ENCODE peak calls at places on chromosomes 4 and X, in ten cellular contexts. M, D, O, A, Y, G, V, T, W and B are unnamed samples.

GRCh38 chr4:148780426-148781005 is 338.3 kb upstream of the NR3C2 start:
- DNase-seq in V (no peak), Y (no peak), A (no peak), D (no peak), G (no peak), M (no peak), W (no peak), O (no peak), T (no peak), B (no peak)

GRCh38 chr4:119728692-119729593 is 100.3 kb upstream of the PDE5A start:
- DNase-seq in D (no peak), V (no peak), M (no peak), W (no peak), A (no peak), G (no peak), Y (peak; percentile 41), T (no peak), O (no peak), B (no peak)

GRCh38 chr4:135185256-135185655 is 983.7 kb upstream of the PABPC4L start:
- DNase-seq in D (no peak), Y (no peak), T (no peak), M (no peak), W (no peak), A (no peak), O (no peak), V (no peak), G (no peak), B (no peak)

GRCh38 chr4:77921701-77922100 is 59.1 kb downstream of the MRPL1 start:
- DNase-seq in A (no peak), W (peak; percentile 97), Y (peak; percentile 96), V (no peak), M (no peak), O (no peak), G (peak; percentile 83), T (peak; percentile 35), D (no peak), B (no peak)

GRCh38 chr4:140135529-140136021 is 18.4 kb downstream of the MAML3 start:
- DNase-seq in G (no peak), A (peak; percentile 53), Y (no peak), O (no peak), V (peak; percentile 38), T (no peak), W (peak; percentile 48), M (no peak), D (peak; percentile 69), B (no peak)

GRCh38 chr4:86924805-86925204 is 10.0 kb upstream of the AFF1 start:
- DNase-seq in G (no peak), W (peak; percentile 88), V (no peak), D (no peak), O (no peak), A (no peak), T (no peak), Y (peak; percentile 76), M (no peak), B (no peak)

GRCh38 chr4:60865238-60865637 is 334.9 kb upstream of the ADGRL3 start:
- DNase-seq in T (no peak), G (no peak), W (no peak), A (no peak), Y (no peak), D (no peak), O (no peak), V (no peak), M (no peak), B (no peak)

GRCh38 chrX:151735219-151735618 is 673 bp downstream of the CNGA2 start:
- DNase-seq in T (no peak), W (no peak), V (no peak), M (no peak), A (no peak), Y (no peak), G (no peak), D (no peak), O (no peak), B (no peak)

GRCh38 chrX:141405486-141405877 is 163.2 kb upstream of the SPANXC start:
- DNase-seq in O (no peak), W (peak; percentile 85), D (no peak), M (no peak), Y (no peak), G (no peak), A (no peak), T (peak; percentile 70), V (no peak), B (no peak)

GRCh38 chrX:101774340-101774739 is 114.7 kb upstream of the ARMCX2 start:
- DNase-seq in O (no peak), T (no peak), A (no peak), M (no peak), Y (no peak), W (no peak), D (no peak), V (no peak), G (no peak), B (no peak)

GRCh38 chrX:37872303-37872655 is 24.9 kb upstream of the DYNLT3 start:
- DNase-seq in Y (no peak), W (no peak), V (no peak), G (no peak), O (no peak), D (no peak), A (no peak), T (no peak), M (no peak), B (no peak)

GRCh38 chr4:177308125-177308524 is 1.5 kb upstream of the NEIL3 start:
- DNase-seq in T (no peak), Y (peak; percentile 85), O (no peak), M (peak; percentile 18), W (no peak), V (no peak), D (no peak), G (no peak), A (no peak), B (no peak)

GRCh38 chr4:5990446-5991160 is 27.6 kb downstream of the C4orf50 start:
- DNase-seq in Y (no peak), D (no peak), M (no peak), A (no peak), W (no peak), G (no peak), O (no peak), T (no peak), V (no peak), B (no peak)

GRCh38 chr4:140807491-140808257 is 51.5 kb upstream of the TBC1D9 start:
- DNase-seq in W (no peak), A (no peak), G (no peak), O (no peak), V (no peak), D (no peak), M (no peak), T (no peak), Y (peak; percentile 89), B (no peak)

GRCh38 chr4:71206763-71207162 is 132.1 kb upstream of the SLC4A4 start:
- DNase-seq in W (no peak), A (no peak), M (no peak), O (no peak), Y (peak; percentile 93), T (no peak), G (no peak), V (no peak), D (no peak), B (no peak)

GRCh38 chr4:176198316-176198903 is 3.0 kb upstream of the SPATA4 start:
- DNase-seq in D (no peak), V (no peak), W (no peak), M (no peak), G (no peak), T (no peak), Y (no peak), A (no peak), O (no peak), B (no peak)

GRCh38 chr4:75916091-75916661 is 13.9 kb upstream of the PPEF2 start:
- DNase-seq in V (peak; percentile 23), A (no peak), D (no peak), M (peak; percentile 49), O (peak; percentile 58), W (peak; percentile 73), Y (peak; percentile 89), T (peak; percentile 47), G (peak; percentile 13), B (no peak)

GRCh38 chr4:25621027-25621930 is 34.4 kb upstream of the SLC34A2 start:
- DNase-seq in M (no peak), D (no peak), G (no peak), A (no peak), W (no peak), V (no peak), T (no peak), Y (no peak), O (no peak), B (no peak)

GRCh38 chr4:98687876-98688275 is 29.5 kb upstream of the TSPAN5 start:
- DNase-seq in T (no peak), M (no peak), D (no peak), G (no peak), V (no peak), Y (no peak), O (no peak), A (no peak), W (no peak), B (no peak)
- H3K4me3 ChIP-seq in T (no peak overlapping the region), M (no peak overlapping the region), D (no peak overlapping the region), G (no peak overlapping the region), V (no peak overlapping the region), Y (no peak overlapping the region), O (no peak overlapping the region), A (no peak overlapping the region), W (no peak overlapping the region), B (no peak overlapping the region)

GRCh38 chrX:781216-782211 is 150.9 kb downstream of the SHOX start:
- DNase-seq in Y (no peak), A (no peak), T (no peak), V (no peak), D (no peak), M (no peak), O (peak; percentile 15), G (no peak), W (no peak), B (no peak)
- TF ChIP-seq CTCF in Y (no peak), A (no peak), T (no peak), V (no peak), D (no peak), M (no peak), O (no peak), G (no peak), W (no peak), B (no peak)

DNA sequence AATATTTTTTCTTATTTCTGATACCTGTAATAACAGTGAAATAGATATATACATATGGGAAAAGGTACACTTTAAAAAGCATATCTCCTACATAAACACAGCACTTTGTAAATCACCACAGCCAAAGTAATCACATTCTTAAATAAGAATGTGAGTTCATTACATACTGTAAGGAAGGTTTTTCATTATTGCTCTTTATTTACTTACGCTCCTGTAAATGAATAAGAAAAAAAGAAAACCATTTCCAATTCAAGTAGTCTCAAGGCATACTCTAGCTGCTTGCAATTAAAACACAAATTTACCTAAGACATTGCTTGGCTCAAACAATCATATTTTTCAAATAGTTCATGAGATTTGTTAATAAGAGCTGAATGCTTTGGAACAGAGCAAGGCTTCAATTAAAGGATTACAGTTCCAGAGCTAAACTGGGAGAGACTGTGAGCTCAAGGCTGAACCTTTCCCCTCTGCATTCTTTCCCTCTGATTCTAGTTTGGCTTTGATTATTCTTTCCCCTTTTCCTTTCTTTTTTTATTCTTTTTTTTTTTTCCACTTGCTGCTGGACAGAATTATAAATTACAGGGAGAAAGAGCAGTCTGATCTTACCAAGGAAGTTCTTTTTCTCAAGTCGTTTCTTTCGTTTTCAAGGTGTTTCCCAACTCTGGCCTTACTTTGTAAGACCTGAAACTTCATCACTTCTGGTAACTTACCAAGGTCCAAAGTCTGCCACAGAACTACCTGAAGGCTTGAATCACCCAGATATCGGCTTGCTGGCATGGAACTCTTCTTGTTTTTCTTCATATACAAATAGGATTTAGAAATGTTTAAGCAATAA is 278.3 kb downstream of the INPP4B start:
- DNase-seq in D (no peak), G (no peak), A (no peak), O (no peak), Y (peak; percentile 47), V (no peak), T (no peak), W (no peak), M (peak; percentile 86), B (no peak)
- TF ChIP-seq POLR2A in D (no peak), G (no peak), A (no peak), O (no peak), Y (no peak), V (no peak), T (no peak), W (no peak), M (no peak), B (no peak)

GRCh38 chr4:80065601-80066000 is 7.4 kb downstream of the ANTXR2 start:
- DNase-seq in M (no peak), D (no peak), W (no peak), G (no peak), A (no peak), O (no peak), T (no peak), Y (no peak), V (no peak), B (no peak)
- H3K4me3 ChIP-seq in M (no peak overlapping the region), D (no peak overlapping the region), W (no peak overlapping the region), G (no peak overlapping the region), A (no peak overlapping the region), O (no peak overlapping the region), T (no peak overlapping the region), Y (no peak overlapping the region), V (no peak overlapping the region), B (no peak overlapping the region)